ENCODE peak calls at places on chromosomes 16 and 17, in six cellular contexts. F is small intestine; L is NCI-H226; R is anterior cingulate cortex; K is effector memory CD4-positive, alpha-beta T cell; H is AG04449. Q is an unnamed sample.
A peak's percentile ranks its signal among the peaks of the same experiment; 100 is the strongest.

GRCh38 chr16:76428858-76429257 is 151.7 kb downstream of the CNTNAP4 start:
- DNase-seq in K (no peak), R (no peak), L (no peak), F (no peak), H (no peak), Q (peak; percentile 10)

GRCh38 chr17:8892338-8892690 is 24.8 kb upstream of the PIK3R6 start:
- DNase-seq in H (no peak), F (no peak), R (no peak), L (no peak), K (no peak), Q (no peak)

GRCh38 chr16:57042157-57043111 is 49.9 kb upstream of the CPNE2 start:
- DNase-seq in L (no peak), H (no peak), K (peak; percentile 65), R (no peak), F (no peak), Q (peak; percentile 31)

GRCh38 chr16:28136751-28137434 is 73.4 kb upstream of the GSG1L start:
- DNase-seq in L (no peak), R (no peak), H (no peak), K (peak; percentile 31), F (peak; percentile 51), Q (no peak)

GRCh38 chr17:57869599-57870282 is 19.9 kb upstream of the MRPS23 start:
- DNase-seq in K (no peak), L (peak; percentile 71), F (no peak), R (no peak), H (peak; percentile 80), Q (no peak)

GRCh38 chr16:88558457-88559442 is 11.5 kb upstream of the ZC3H18 start:
- DNase-seq in R (no peak), H (no peak), F (peak; percentile 94), K (no peak), L (peak; percentile 44), Q (peak; percentile 89)

GRCh38 chr16:85166281-85166680 is 54.0 kb upstream of the CIBAR2 start:
- DNase-seq in R (no peak), K (no peak), H (no peak), F (no peak), L (no peak), Q (no peak)

GRCh38 chr17:72119963-72120877 is 600 bp upstream of the SOX9 start:
- DNase-seq in H (no peak), L (no peak), F (peak; percentile 52), R (no peak), K (no peak), Q (peak; percentile 53)

GRCh38 chr17:34511931-34512330 is 67.5 kb upstream of the TMEM132E start:
- DNase-seq in H (no peak), F (no peak), L (no peak), K (no peak), R (no peak), Q (no peak)

GRCh38 chr17:8692916-8693315 is 51.7 kb downstream of the CCDC42 start:
- DNase-seq in H (no peak), K (no peak), R (no peak), F (no peak), L (peak; percentile 4), Q (no peak)

GRCh38 chr17:82323514-82324234 is 6.3 kb upstream of the CD7 start:
- DNase-seq in L (no peak), F (no peak), H (no peak), K (no peak), R (no peak), Q (no peak)

GRCh38 chr17:76558210-76559095 is 18.6 kb downstream of the PRCD start:
- DNase-seq in H (no peak), K (no peak), F (peak; percentile 36), R (no peak), L (no peak), Q (no peak)

GRCh38 chr17:82031885-82032627 is 578 bp downstream of the RAC3 start:
- DNase-seq in L (peak; percentile 35), F (peak; percentile 74), K (no peak), R (no peak), H (no peak), Q (peak; percentile 80)

GRCh38 chr17:7651097-7651958 is 602 bp downstream of the ATP1B2 start:
- DNase-seq in L (no peak), F (no peak), K (no peak), H (no peak), R (no peak), Q (no peak)

GRCh38 chr16:3793161-3793576 is 75.8 kb upstream of the TRAP1 start:
- DNase-seq in F (no peak), L (no peak), H (no peak), R (no peak), K (no peak), Q (no peak)

GRCh38 chr16:586047-586644 is 3.7 kb upstream of the RAB40C start:
- DNase-seq in R (no peak), K (no peak), F (no peak), H (no peak), L (no peak), Q (no peak)

GRCh38 chr17:2892305-2892971 is 96.2 kb downstream of the RAP1GAP2 start:
- DNase-seq in F (peak; percentile 76), R (no peak), K (no peak), L (peak; percentile 96), H (peak; percentile 16), Q (peak; percentile 34)

GRCh38 chr17:7850970-7851437 is 3.9 kb upstream of the TMEM88 start:
- DNase-seq in R (no peak), K (no peak), H (no peak), F (no peak), L (no peak), Q (no peak)

GRCh38 chr17:77217136-77217535 is 76.4 kb downstream of the SEC14L1 start:
- DNase-seq in L (no peak), R (no peak), H (no peak), F (no peak), K (no peak), Q (no peak)

GRCh38 chr17:4427505-4427904 is 6.2 kb upstream of the SPNS3 start:
- DNase-seq in L (no peak), R (no peak), K (no peak), F (no peak), H (no peak), Q (no peak)

GRCh38 chr16:65510850-65511249 is 389.0 kb upstream of the CDH11 start:
- DNase-seq in F (no peak), R (no peak), K (no peak), L (peak; percentile 92), H (no peak), Q (no peak)

Q was measured in transverse colon.